ENCODE peak calls at places on chromosomes 13 and 19, in five cellular contexts. One of them, this sample, is unnamed.

GRCh38 chr19:38543807-38544568 is 73.8 kb downstream of the MAP4K1 start:
- DNase-seq in aorta: peak
- DNase-seq in substantia nigra: peak
- DNase-seq in ascending aorta: peak
- DNase-seq in colonic mucosa: peak
- DNase-seq in this sample: no peak

GRCh38 chr13:91348906-91349435 is 1.5 kb downstream of the MIR17HG start:
- DNase-seq in colonic mucosa: peak
- DNase-seq in aorta: peak
- DNase-seq in ascending aorta: peak
- DNase-seq in substantia nigra: peak
- DNase-seq in this sample: peak

GRCh38 chr13:20105161-20105689 is 55.6 kb downstream of the GJA3 start:
- DNase-seq in colonic mucosa: no peak
- DNase-seq in aorta: no peak
- DNase-seq in ascending aorta: no peak
- DNase-seq in substantia nigra: no peak
- DNase-seq in this sample: no peak

GRCh38 chr19:27774827-27775226 is 1438.1 kb downstream of the UQCRFS1 start:
- DNase-seq in aorta: no peak
- DNase-seq in colonic mucosa: no peak
- DNase-seq in substantia nigra: no peak
- DNase-seq in ascending aorta: no peak
- DNase-seq in this sample: no peak

GRCh38 chr13:39273953-39274352 is 235.7 kb downstream of the NHLRC3 start:
- DNase-seq in aorta: no peak
- DNase-seq in colonic mucosa: peak
- DNase-seq in substantia nigra: no peak
- DNase-seq in ascending aorta: no peak
- DNase-seq in this sample: no peak

GRCh38 chr13:101572456-101572855 is 120.0 kb downstream of the ITGBL1 start:
- DNase-seq in ascending aorta: no peak
- DNase-seq in aorta: no peak
- DNase-seq in substantia nigra: no peak
- DNase-seq in colonic mucosa: no peak
- DNase-seq in this sample: no peak

GRCh38 chr13:100130092-100130491 is 41.2 kb downstream of the PCCA start:
- DNase-seq in colonic mucosa: no peak
- DNase-seq in ascending aorta: no peak
- DNase-seq in aorta: no peak
- DNase-seq in substantia nigra: no peak
- DNase-seq in this sample: no peak

GRCh38 chr19:45276284-45276687 is 25.2 kb downstream of the MARK4 start:
- DNase-seq in substantia nigra: no peak
- DNase-seq in colonic mucosa: no peak
- DNase-seq in aorta: no peak
- DNase-seq in ascending aorta: no peak
- DNase-seq in this sample: no peak

GRCh38 chr13:74871671-74872070 is 610.3 kb downstream of the TBC1D4 start:
- DNase-seq in substantia nigra: no peak
- DNase-seq in aorta: no peak
- DNase-seq in ascending aorta: no peak
- DNase-seq in colonic mucosa: no peak
- DNase-seq in this sample: no peak

GRCh38 chr13:91154954-91155353 is 192.5 kb upstream of the MIR17HG start:
- DNase-seq in colonic mucosa: no peak
- DNase-seq in ascending aorta: no peak
- DNase-seq in substantia nigra: no peak
- DNase-seq in aorta: no peak
- DNase-seq in this sample: no peak

GRCh38 chr13:54628383-54628782 is 1599.8 kb downstream of the OLFM4 start:
- DNase-seq in colonic mucosa: no peak
- DNase-seq in substantia nigra: no peak
- DNase-seq in ascending aorta: no peak
- DNase-seq in aorta: no peak
- DNase-seq in this sample: no peak

GRCh38 chr13:108902557-108903155 is 273.2 kb downstream of the MYO16 start:
- DNase-seq in aorta: no peak
- DNase-seq in ascending aorta: no peak
- DNase-seq in substantia nigra: no peak
- DNase-seq in colonic mucosa: no peak
- DNase-seq in this sample: no peak

GRCh38 chr19:32252333-32252669 is 93.1 kb upstream of the ZNF507 start:
- DNase-seq in ascending aorta: no peak
- DNase-seq in aorta: no peak
- DNase-seq in colonic mucosa: no peak
- DNase-seq in substantia nigra: no peak
- DNase-seq in this sample: no peak

GRCh38 chr19:15331419-15332310 is 674 bp downstream of the BRD4 start:
- DNase-seq in substantia nigra: no peak
- DNase-seq in colonic mucosa: peak
- DNase-seq in aorta: peak
- DNase-seq in ascending aorta: no peak
- DNase-seq in this sample: peak

GRCh38 chr19:19109601-19110000 is 28.7 kb downstream of the TMEM161A start:
- DNase-seq in substantia nigra: no peak
- DNase-seq in aorta: no peak
- DNase-seq in colonic mucosa: no peak
- DNase-seq in ascending aorta: no peak
- DNase-seq in this sample: no peak

GRCh38 chr19:10286803-10287737 is at the start of gene ICAM4:
- DNase-seq in ascending aorta: no peak
- DNase-seq in substantia nigra: no peak
- DNase-seq in colonic mucosa: peak
- DNase-seq in aorta: peak
- DNase-seq in this sample: no peak

GRCh38 chr19:10269333-10270179 is 1.4 kb upstream of the ICAM1 start:
- DNase-seq in colonic mucosa: peak
- DNase-seq in ascending aorta: peak
- DNase-seq in aorta: peak
- DNase-seq in substantia nigra: peak
- DNase-seq in this sample: peak

GRCh38 chr19:17883627-17884413 is 12.1 kb downstream of the SLC5A5 start:
- DNase-seq in substantia nigra: no peak
- DNase-seq in ascending aorta: no peak
- DNase-seq in aorta: no peak
- DNase-seq in colonic mucosa: no peak
- DNase-seq in this sample: no peak

GRCh38 chr13:59978862-59979261 is 184.9 kb downstream of the DIAPH3 start:
- DNase-seq in ascending aorta: no peak
- DNase-seq in aorta: no peak
- DNase-seq in colonic mucosa: no peak
- DNase-seq in substantia nigra: no peak
- DNase-seq in this sample: no peak

GRCh38 chr19:932647-933552 is 7.1 kb downstream of the ARID3A start:
- DNase-seq in aorta: peak
- DNase-seq in ascending aorta: peak
- DNase-seq in colonic mucosa: peak
- DNase-seq in substantia nigra: no peak
- DNase-seq in this sample: no peak

GRCh38 chr13:110555601-110556223 is 5.8 kb downstream of the RAB20 start:
- DNase-seq in substantia nigra: no peak
- DNase-seq in ascending aorta: no peak
- DNase-seq in colonic mucosa: peak
- DNase-seq in aorta: no peak
- DNase-seq in this sample: no peak

GRCh38 chr19:19171821-19172532 is 1.9 kb upstream of the MEF2B start:
- DNase-seq in substantia nigra: no peak
- DNase-seq in ascending aorta: no peak
- DNase-seq in colonic mucosa: no peak
- DNase-seq in aorta: no peak
- DNase-seq in this sample: no peak

GRCh38 chr13:45518525-45519235 is 53.9 kb downstream of the COG3 start:
- DNase-seq in ascending aorta: no peak
- DNase-seq in aorta: no peak
- DNase-seq in substantia nigra: no peak
- DNase-seq in colonic mucosa: no peak
- DNase-seq in this sample: no peak

GRCh38 chr19:1259206-1259872 is 9.8 kb upstream of the CIRBP start:
- DNase-seq in ascending aorta: no peak
- DNase-seq in colonic mucosa: peak
- DNase-seq in substantia nigra: no peak
- DNase-seq in aorta: peak
- DNase-seq in this sample: no peak

GRCh38 chr13:33366469-33367062 is 81.0 kb upstream of the STARD13 start:
- DNase-seq in colonic mucosa: no peak
- DNase-seq in aorta: no peak
- DNase-seq in ascending aorta: no peak
- DNase-seq in substantia nigra: no peak
- DNase-seq in this sample: no peak

GRCh38 chr13:23583491-23583890 is 13.3 kb downstream of the TNFRSF19 start:
- DNase-seq in substantia nigra: no peak
- DNase-seq in aorta: no peak
- DNase-seq in ascending aorta: no peak
- DNase-seq in colonic mucosa: no peak
- DNase-seq in this sample: no peak

GRCh38 chr13:48844676-48845075 is 131.0 kb upstream of the FNDC3A start:
- DNase-seq in substantia nigra: no peak
- DNase-seq in colonic mucosa: no peak
- DNase-seq in aorta: no peak
- DNase-seq in ascending aorta: no peak
- DNase-seq in this sample: no peak

GRCh38 chr19:3954107-3954506 is 16.8 kb downstream of the DAPK3 start:
- DNase-seq in substantia nigra: no peak
- DNase-seq in colonic mucosa: no peak
- DNase-seq in ascending aorta: no peak
- DNase-seq in aorta: no peak
- DNase-seq in this sample: no peak
- H3K27ac ChIP-seq in substantia nigra: no peak
- H3K27ac ChIP-seq in colonic mucosa: no peak
- H3K27ac ChIP-seq in ascending aorta: no peak
- H3K27ac ChIP-seq in aorta: no peak
- H3K27ac ChIP-seq in this sample: no peak

GRCh38 chr19:35266149-35266903 is 2.4 kb upstream of the USF2 start:
- DNase-seq in substantia nigra: no peak
- DNase-seq in aorta: peak
- DNase-seq in colonic mucosa: no peak
- DNase-seq in ascending aorta: peak
- DNase-seq in this sample: no peak
- H3K27ac ChIP-seq in substantia nigra: peak
- H3K27ac ChIP-seq in aorta: no peak
- H3K27ac ChIP-seq in colonic mucosa: no peak
- H3K27ac ChIP-seq in ascending aorta: peak
- H3K27ac ChIP-seq in this sample: peak

DNA sequence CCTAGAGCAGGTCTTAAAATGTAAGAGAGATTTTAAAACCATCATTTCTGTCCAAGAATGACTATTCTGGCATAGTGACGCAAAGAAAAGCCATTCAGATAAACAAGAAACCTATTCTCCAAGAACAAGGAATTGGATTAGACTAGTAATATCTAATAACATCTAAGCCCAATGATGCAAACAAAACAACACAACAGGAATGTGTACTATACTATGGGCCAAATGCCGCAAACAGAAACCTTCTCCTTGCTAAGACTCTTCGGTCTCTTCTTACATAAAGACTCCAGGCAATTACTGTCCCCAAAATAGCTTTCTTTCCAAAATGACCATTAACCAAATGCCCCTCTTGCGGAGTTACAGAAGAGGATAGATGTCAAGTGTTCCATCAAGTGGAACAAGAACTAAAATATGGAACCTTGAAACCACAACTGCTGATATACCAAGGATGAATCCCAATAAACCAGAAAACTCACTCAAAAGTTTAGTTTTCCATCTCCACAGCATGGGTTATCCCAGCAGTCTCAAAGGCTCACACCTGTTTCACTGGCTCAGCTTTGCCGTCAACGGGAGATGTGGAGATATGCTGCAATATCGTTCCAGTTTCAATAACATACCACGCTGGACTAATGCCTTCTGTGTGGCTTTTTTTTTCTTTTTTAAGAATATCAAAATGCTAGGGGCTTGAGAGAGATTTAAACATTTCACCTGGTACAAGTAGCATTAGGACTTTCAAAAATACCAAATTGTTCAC is 76.2 kb downstream of the FOXO1 start:
- DNase-seq in aorta: no peak
- DNase-seq in ascending aorta: no peak
- DNase-seq in colonic mucosa: no peak
- DNase-seq in substantia nigra: no peak
- DNase-seq in this sample: no peak
- H3K27ac ChIP-seq in aorta: no peak
- H3K27ac ChIP-seq in ascending aorta: peak
- H3K27ac ChIP-seq in colonic mucosa: peak
- H3K27ac ChIP-seq in substantia nigra: no peak
- H3K27ac ChIP-seq in this sample: peak

GRCh38 chr19:6086081-6086858 is 24.0 kb downstream of the RFX2 start:
- DNase-seq in colonic mucosa: no peak
- DNase-seq in ascending aorta: no peak
- DNase-seq in aorta: no peak
- DNase-seq in substantia nigra: no peak
- DNase-seq in this sample: no peak

GRCh38 chr19:6090634-6091033 is 19.7 kb downstream of the RFX2 start:
- DNase-seq in aorta: no peak
- DNase-seq in ascending aorta: no peak
- DNase-seq in substantia nigra: no peak
- DNase-seq in colonic mucosa: no peak
- DNase-seq in this sample: no peak

GRCh38 chr19:6084821-6085220 is 25.5 kb downstream of the RFX2 start:
- DNase-seq in aorta: no peak
- DNase-seq in substantia nigra: no peak
- DNase-seq in ascending aorta: no peak
- DNase-seq in colonic mucosa: no peak
- DNase-seq in this sample: no peak

GRCh38 chr19:6088677-6089063 is 21.6 kb downstream of the RFX2 start:
- DNase-seq in colonic mucosa: no peak
- DNase-seq in aorta: no peak
- DNase-seq in substantia nigra: no peak
- DNase-seq in ascending aorta: no peak
- DNase-seq in this sample: no peak

DNA sequence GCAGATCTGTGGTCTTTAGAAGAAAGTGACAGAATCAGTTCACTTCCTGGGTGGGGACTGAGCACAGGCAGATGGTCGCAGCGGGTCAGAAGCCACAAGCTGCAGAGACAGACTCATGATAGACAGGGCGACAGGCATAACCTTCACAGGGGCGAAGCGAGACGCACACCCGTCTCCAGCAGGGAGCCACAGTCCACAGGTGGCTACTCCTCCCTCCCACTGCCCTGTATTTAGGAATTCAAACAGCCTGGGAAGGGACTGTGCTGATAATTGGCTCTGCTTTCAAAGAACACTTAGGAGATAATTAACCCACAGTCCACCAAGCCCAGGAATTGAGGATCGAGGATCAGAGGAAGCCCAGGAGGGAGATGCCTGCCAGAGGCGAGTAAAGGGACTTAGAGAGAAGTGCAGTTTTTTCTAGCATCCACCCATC is 23.2 kb downstream of the RFX2 start:
- DNase-seq in ascending aorta: no peak
- DNase-seq in substantia nigra: no peak
- DNase-seq in colonic mucosa: peak
- DNase-seq in aorta: no peak
- DNase-seq in this sample: no peak
- H3K27ac ChIP-seq in ascending aorta: peak
- H3K27ac ChIP-seq in substantia nigra: no peak
- H3K27ac ChIP-seq in colonic mucosa: peak
- H3K27ac ChIP-seq in aorta: peak
- H3K27ac ChIP-seq in this sample: no peak